ENCODE peak calls at places on chromosomes 7 and 10, in eight cellular contexts. D is neuronal stem cell; Y is suprapubic skin; A is HFF-Myc; B is cerebellum; T is H1; O is stimulated activated CD8-positive, alpha-beta memory T cell treated with anti-CD3 and anti-CD28 coated beads, Interleukin-15, amount 100 ng/mL, for 24 hours; U is nucleus accumbens. V is an unnamed sample.

GRCh38 chr10:109456566-109457361 is 466.5 kb downstream of the XPNPEP1 start:
- DNase-seq in D (peak), T (no peak), O (no peak), B (no peak), Y (no peak), A (no peak), U (no peak), V (no peak)

GRCh38 chr10:90318659-90319058 is 539.2 kb downstream of the HTR7 start:
- DNase-seq in B (no peak), U (no peak), O (no peak), Y (no peak), A (no peak), D (no peak), T (no peak), V (no peak)

GRCh38 chr7:778968-779451 is 51.9 kb upstream of the PRKAR1B start:
- DNase-seq in O (no peak), Y (no peak), D (no peak), T (no peak), B (no peak), U (no peak), A (no peak), V (no peak)

GRCh38 chr10:7707102-7707501 is 4.0 kb downstream of the ITIH2 start:
- DNase-seq in B (no peak), D (no peak), A (no peak), U (no peak), T (no peak), O (no peak), Y (no peak), V (no peak)

GRCh38 chr7:108448777-108449576 is 7.3 kb downstream of the NRCAM start:
- DNase-seq in Y (no peak), O (no peak), T (no peak), U (no peak), B (peak), A (no peak), D (peak), V (no peak)

GRCh38 chr7:30928254-30928872 is 16.7 kb downstream of the AQP1 start:
- DNase-seq in A (no peak), T (no peak), Y (no peak), O (no peak), U (no peak), B (no peak), D (no peak), V (no peak)

GRCh38 chr7:104160375-104160774 is 47.4 kb downstream of the ORC5 start:
- DNase-seq in D (no peak), O (no peak), Y (no peak), U (no peak), B (peak), A (no peak), T (no peak), V (peak)

GRCh38 chr10:3720228-3721019 is 64.6 kb downstream of the KLF6 start:
- DNase-seq in Y (no peak), A (peak), D (no peak), B (no peak), U (peak), O (no peak), T (no peak), V (peak)

GRCh38 chr10:128522551-128523289 is 396.5 kb upstream of the MKI67 start:
- DNase-seq in O (no peak), D (no peak), A (no peak), U (no peak), B (no peak), Y (peak), T (no peak), V (no peak)

GRCh38 chr10:99908512-99908911 is 101.2 kb downstream of the DNMBP start:
- DNase-seq in T (no peak), D (no peak), B (no peak), O (no peak), U (no peak), Y (no peak), A (no peak), V (no peak)

GRCh38 chr7:68888971-68889385 is 709.3 kb upstream of the AUTS2 start:
- DNase-seq in D (no peak), A (no peak), Y (no peak), T (no peak), U (no peak), B (no peak), O (no peak), V (no peak)

GRCh38 chr10:89904755-89905154 is 203.4 kb downstream of the KIF20B start:
- DNase-seq in O (no peak), D (no peak), Y (no peak), B (no peak), A (no peak), U (no peak), T (no peak), V (peak)

GRCh38 chr10:86671985-86672710 is 3.8 kb downstream of the LDB3 start:
- DNase-seq in D (no peak), A (no peak), U (no peak), Y (no peak), B (no peak), T (no peak), O (no peak), V (no peak)

GRCh38 chr10:17428616-17429097 is 25.7 kb downstream of the ST8SIA6 start:
- DNase-seq in D (no peak), U (no peak), A (no peak), T (no peak), O (peak), B (no peak), Y (no peak), V (no peak)

GRCh38 chr10:19816420-19817250 is at the start of gene PLXDC2:
- DNase-seq in D (peak), T (no peak), Y (peak), O (no peak), U (no peak), A (no peak), B (no peak), V (peak)

GRCh38 chr10:35398355-35398754 is 62.0 kb downstream of the CCNY start:
- DNase-seq in T (no peak), B (peak), O (no peak), D (no peak), U (no peak), A (no peak), Y (no peak), V (peak)

GRCh38 chr10:55091691-55092328 is 290.8 kb upstream of the PCDH15 start:
- DNase-seq in B (no peak), A (no peak), T (no peak), U (no peak), D (no peak), O (no peak), Y (no peak), V (peak)

GRCh38 chr7:116438274-116438673 is 61.3 kb upstream of the CAV2 start:
- DNase-seq in T (no peak), B (no peak), Y (no peak), A (no peak), O (no peak), D (no peak), U (no peak), V (peak)

GRCh38 chr7:42893341-42894242 is 18.3 kb downstream of the C7orf25 start:
- DNase-seq in A (no peak), T (no peak), O (no peak), B (no peak), D (no peak), U (no peak), Y (no peak), V (no peak)

GRCh38 chr7:79984210-79984609 is 150.4 kb upstream of the GNAI1 start:
- DNase-seq in Y (no peak), T (no peak), U (no peak), B (no peak), O (no peak), D (no peak), A (no peak), V (peak)

GRCh38 chr7:142956951-142957623 is 5.1 kb downstream of the KEL start:
- DNase-seq in U (no peak), A (no peak), B (no peak), Y (no peak), T (no peak), D (no peak), O (no peak), V (no peak)

GRCh38 chr10:104518891-104519290 is 122.2 kb upstream of the SORCS3 start:
- DNase-seq in T (no peak), B (no peak), A (no peak), D (no peak), Y (no peak), U (no peak), O (no peak), V (no peak)

GRCh38 chr7:2172311-2173183 is 60.2 kb downstream of the MAD1L1 start:
- DNase-seq in Y (no peak), D (no peak), U (no peak), T (no peak), O (no peak), B (no peak), A (peak), V (peak)

GRCh38 chr10:29712108-29712507 is 77.3 kb upstream of the SVIL start:
- DNase-seq in O (no peak), T (no peak), D (no peak), B (no peak), Y (no peak), A (no peak), U (no peak), V (no peak)